ENCODE peak calls at places on chromosomes 5 and 9, in eight cellular contexts. One of them, this sample, is unnamed.

GRCh38 chr9:113622600-113623400 is 159.3 kb downstream of the RGS3 start:
- DNase-seq in right lobe of liver: no peak
- DNase-seq in body of pancreas: peak
- DNase-seq in stomach: no peak
- DNase-seq in spleen: peak
- DNase-seq in heart left ventricle: peak
- DNase-seq in tibial nerve: no peak
- DNase-seq in HCT116: peak
- DNase-seq in this sample: no peak

GRCh38 chr9:128636556-128637530 is 19.8 kb downstream of the DYNC2I2 start:
- DNase-seq in right lobe of liver: no peak
- DNase-seq in body of pancreas: peak
- DNase-seq in stomach: no peak
- DNase-seq in spleen: peak
- DNase-seq in heart left ventricle: no peak
- DNase-seq in tibial nerve: no peak
- DNase-seq in HCT116: no peak
- DNase-seq in this sample: no peak

GRCh38 chr5:174320051-174320450 is 274.5 kb downstream of the NSG2 start:
- DNase-seq in right lobe of liver: no peak
- DNase-seq in body of pancreas: no peak
- DNase-seq in stomach: no peak
- DNase-seq in spleen: peak
- DNase-seq in heart left ventricle: no peak
- DNase-seq in tibial nerve: no peak
- DNase-seq in HCT116: no peak
- DNase-seq in this sample: no peak

GRCh38 chr5:157108961-157109360 is at the start of gene HAVCR2:
- DNase-seq in right lobe of liver: peak
- DNase-seq in body of pancreas: peak
- DNase-seq in stomach: peak
- DNase-seq in spleen: peak
- DNase-seq in heart left ventricle: peak
- DNase-seq in tibial nerve: peak
- DNase-seq in HCT116: no peak
- DNase-seq in this sample: peak

GRCh38 chr9:69380811-69381210 is 55.8 kb downstream of the ENTREP1 start:
- DNase-seq in right lobe of liver: no peak
- DNase-seq in body of pancreas: no peak
- DNase-seq in stomach: no peak
- DNase-seq in spleen: no peak
- DNase-seq in heart left ventricle: no peak
- DNase-seq in tibial nerve: no peak
- DNase-seq in HCT116: no peak
- DNase-seq in this sample: no peak

GRCh38 chr5:1809416-1810035 is 8.3 kb downstream of the NDUFS6 start:
- DNase-seq in right lobe of liver: no peak
- DNase-seq in body of pancreas: no peak
- DNase-seq in stomach: no peak
- DNase-seq in spleen: peak
- DNase-seq in heart left ventricle: no peak
- DNase-seq in tibial nerve: no peak
- DNase-seq in HCT116: no peak
- DNase-seq in this sample: no peak

GRCh38 chr5:34504967-34505366 is 151.2 kb upstream of the RAI14 start:
- DNase-seq in right lobe of liver: no peak
- DNase-seq in body of pancreas: no peak
- DNase-seq in stomach: no peak
- DNase-seq in spleen: no peak
- DNase-seq in heart left ventricle: no peak
- DNase-seq in tibial nerve: no peak
- DNase-seq in HCT116: no peak
- DNase-seq in this sample: no peak

GRCh38 chr9:87676976-87677775 is 48.7 kb upstream of the CTSL start:
- DNase-seq in right lobe of liver: no peak
- DNase-seq in body of pancreas: no peak
- DNase-seq in stomach: no peak
- DNase-seq in spleen: no peak
- DNase-seq in heart left ventricle: no peak
- DNase-seq in tibial nerve: peak
- DNase-seq in HCT116: no peak
- DNase-seq in this sample: peak

GRCh38 chr5:91245871-91246270 is 137.2 kb downstream of the ARRDC3 start:
- DNase-seq in right lobe of liver: no peak
- DNase-seq in body of pancreas: no peak
- DNase-seq in stomach: no peak
- DNase-seq in spleen: no peak
- DNase-seq in heart left ventricle: no peak
- DNase-seq in tibial nerve: no peak
- DNase-seq in HCT116: no peak
- DNase-seq in this sample: no peak

GRCh38 chr5:150624334-150625163 is 15.9 kb upstream of the SYNPO start:
- DNase-seq in right lobe of liver: no peak
- DNase-seq in body of pancreas: peak
- DNase-seq in stomach: no peak
- DNase-seq in spleen: no peak
- DNase-seq in heart left ventricle: peak
- DNase-seq in tibial nerve: no peak
- DNase-seq in HCT116: no peak
- DNase-seq in this sample: no peak

GRCh38 chr5:125550237-125550636 is 803.8 kb upstream of the ZNF608 start:
- DNase-seq in right lobe of liver: no peak
- DNase-seq in body of pancreas: no peak
- DNase-seq in stomach: no peak
- DNase-seq in spleen: no peak
- DNase-seq in heart left ventricle: peak
- DNase-seq in tibial nerve: no peak
- DNase-seq in HCT116: no peak
- DNase-seq in this sample: no peak

GRCh38 chr9:110935829-110936228 is 102.4 kb downstream of the LPAR1 start:
- DNase-seq in right lobe of liver: no peak
- DNase-seq in body of pancreas: no peak
- DNase-seq in stomach: no peak
- DNase-seq in spleen: no peak
- DNase-seq in heart left ventricle: no peak
- DNase-seq in tibial nerve: no peak
- DNase-seq in HCT116: no peak
- DNase-seq in this sample: no peak

GRCh38 chr9:110939053-110939452 is 99.2 kb downstream of the LPAR1 start:
- DNase-seq in right lobe of liver: no peak
- DNase-seq in body of pancreas: no peak
- DNase-seq in stomach: no peak
- DNase-seq in spleen: no peak
- DNase-seq in heart left ventricle: no peak
- DNase-seq in tibial nerve: no peak
- DNase-seq in HCT116: no peak
- DNase-seq in this sample: no peak

GRCh38 chr9:110939573-110939972 is 98.7 kb downstream of the LPAR1 start:
- DNase-seq in right lobe of liver: no peak
- DNase-seq in body of pancreas: no peak
- DNase-seq in stomach: no peak
- DNase-seq in spleen: no peak
- DNase-seq in heart left ventricle: no peak
- DNase-seq in tibial nerve: no peak
- DNase-seq in HCT116: no peak
- DNase-seq in this sample: no peak

GRCh38 chr9:110936252-110936651 is 102.0 kb downstream of the LPAR1 start:
- DNase-seq in right lobe of liver: no peak
- DNase-seq in body of pancreas: no peak
- DNase-seq in stomach: no peak
- DNase-seq in spleen: no peak
- DNase-seq in heart left ventricle: no peak
- DNase-seq in tibial nerve: no peak
- DNase-seq in HCT116: no peak
- DNase-seq in this sample: no peak

DNA sequence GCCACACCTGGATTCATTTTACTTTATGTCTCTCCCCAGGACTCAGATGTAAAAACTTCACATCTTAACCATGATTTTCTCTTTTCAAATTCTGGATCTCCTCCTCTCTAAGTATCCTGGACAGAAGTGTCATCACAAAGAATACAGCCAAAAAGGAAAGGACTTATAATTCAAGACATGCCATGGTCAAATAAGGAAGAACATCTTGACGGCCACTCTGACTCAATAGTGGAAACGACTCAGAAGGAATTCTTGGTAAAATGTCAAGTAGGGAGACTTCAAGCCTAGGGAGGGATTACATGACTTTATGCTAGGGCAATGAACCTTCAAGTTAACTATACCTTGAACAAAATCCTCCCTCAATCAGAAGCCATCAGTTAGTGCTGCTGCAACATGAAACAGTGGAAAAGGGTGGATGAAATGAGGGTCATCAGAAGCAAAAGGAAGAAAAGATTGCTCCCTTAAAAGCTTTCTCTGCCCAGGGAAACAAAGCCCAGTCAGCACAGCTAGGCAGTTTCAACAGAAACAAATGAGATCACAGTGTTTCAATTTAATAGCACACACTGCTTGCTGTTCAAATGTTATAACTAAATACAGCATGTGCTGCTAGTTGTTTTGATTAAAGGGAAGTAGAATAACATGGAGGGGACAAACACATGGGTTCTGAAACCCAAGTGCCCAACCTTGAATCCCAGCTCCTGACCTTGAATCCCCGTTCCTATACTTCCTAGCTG is 101.4 kb downstream of the LPAR1 start:
- DNase-seq in right lobe of liver: no peak
- DNase-seq in body of pancreas: no peak
- DNase-seq in stomach: no peak
- DNase-seq in spleen: no peak
- DNase-seq in heart left ventricle: no peak
- DNase-seq in tibial nerve: no peak
- DNase-seq in HCT116: no peak
- DNase-seq in this sample: no peak
- TF ChIP-seq CTCF in right lobe of liver: no peak
- TF ChIP-seq CTCF in body of pancreas: no peak
- TF ChIP-seq CTCF in stomach: no peak
- TF ChIP-seq CTCF in spleen: no peak
- TF ChIP-seq CTCF in heart left ventricle: no peak
- TF ChIP-seq CTCF in tibial nerve: no peak
- TF ChIP-seq CTCF in HCT116: no peak
- TF ChIP-seq CTCF in this sample: no peak

GRCh38 chr9:137555179-137555578 is 3.5 kb downstream of the MRPL41 start:
- DNase-seq in right lobe of liver: no peak
- DNase-seq in body of pancreas: no peak
- DNase-seq in stomach: no peak
- DNase-seq in spleen: no peak
- DNase-seq in heart left ventricle: no peak
- DNase-seq in tibial nerve: no peak
- DNase-seq in HCT116: no peak
- DNase-seq in this sample: no peak
- TF ChIP-seq POLR2A in right lobe of liver: no peak
- TF ChIP-seq POLR2A in body of pancreas: no peak
- TF ChIP-seq POLR2A in stomach: no peak
- TF ChIP-seq POLR2A in spleen: no peak
- TF ChIP-seq POLR2A in heart left ventricle: no peak
- TF ChIP-seq POLR2A in tibial nerve: no peak
- TF ChIP-seq POLR2A in HCT116: no peak
- TF ChIP-seq POLR2A in this sample: no peak

GRCh38 chr9:136268318-136268717 is 22.7 kb upstream of the QSOX2 start:
- DNase-seq in right lobe of liver: no peak
- DNase-seq in body of pancreas: peak
- DNase-seq in stomach: no peak
- DNase-seq in spleen: no peak
- DNase-seq in heart left ventricle: no peak
- DNase-seq in tibial nerve: no peak
- DNase-seq in HCT116: no peak
- DNase-seq in this sample: no peak

GRCh38 chr9:136268776-136269175 is 23.2 kb upstream of the QSOX2 start:
- DNase-seq in right lobe of liver: no peak
- DNase-seq in body of pancreas: no peak
- DNase-seq in stomach: no peak
- DNase-seq in spleen: no peak
- DNase-seq in heart left ventricle: no peak
- DNase-seq in tibial nerve: no peak
- DNase-seq in HCT116: no peak
- DNase-seq in this sample: no peak

GRCh38 chr9:136265561-136266355 is 20.1 kb upstream of the QSOX2 start:
- DNase-seq in right lobe of liver: no peak
- DNase-seq in body of pancreas: no peak
- DNase-seq in stomach: no peak
- DNase-seq in spleen: no peak
- DNase-seq in heart left ventricle: no peak
- DNase-seq in tibial nerve: no peak
- DNase-seq in HCT116: no peak
- DNase-seq in this sample: no peak

GRCh38 chr9:136264803-136265405 is 19.3 kb upstream of the QSOX2 start:
- DNase-seq in right lobe of liver: no peak
- DNase-seq in body of pancreas: no peak
- DNase-seq in stomach: no peak
- DNase-seq in spleen: no peak
- DNase-seq in heart left ventricle: no peak
- DNase-seq in tibial nerve: no peak
- DNase-seq in HCT116: no peak
- DNase-seq in this sample: no peak

GRCh38 chr9:136267261-136268111 is 21.9 kb upstream of the QSOX2 start:
- DNase-seq in right lobe of liver: peak
- DNase-seq in body of pancreas: peak
- DNase-seq in stomach: peak
- DNase-seq in spleen: peak
- DNase-seq in heart left ventricle: peak
- DNase-seq in tibial nerve: peak
- DNase-seq in HCT116: peak
- DNase-seq in this sample: peak
- TF ChIP-seq CTCF in right lobe of liver: no peak
- TF ChIP-seq CTCF in body of pancreas: no peak
- TF ChIP-seq CTCF in stomach: no peak
- TF ChIP-seq CTCF in spleen: peak
- TF ChIP-seq CTCF in heart left ventricle: peak
- TF ChIP-seq CTCF in tibial nerve: no peak
- TF ChIP-seq CTCF in HCT116: no peak
- TF ChIP-seq CTCF in this sample: no peak

GRCh38 chr9:14314929-14315753 is 1.2 kb upstream of the NFIB start:
- DNase-seq in right lobe of liver: peak
- DNase-seq in body of pancreas: peak
- DNase-seq in stomach: peak
- DNase-seq in spleen: peak
- DNase-seq in heart left ventricle: peak
- DNase-seq in tibial nerve: peak
- DNase-seq in HCT116: no peak
- DNase-seq in this sample: peak

GRCh38 chr9:14313378-14313940 is 482 bp downstream of the NFIB start:
- DNase-seq in right lobe of liver: peak
- DNase-seq in body of pancreas: peak
- DNase-seq in stomach: peak
- DNase-seq in spleen: no peak
- DNase-seq in heart left ventricle: no peak
- DNase-seq in tibial nerve: no peak
- DNase-seq in HCT116: no peak
- DNase-seq in this sample: peak

GRCh38 chr9:14313951-14314423 is at the start of gene NFIB:
- DNase-seq in right lobe of liver: peak
- DNase-seq in body of pancreas: peak
- DNase-seq in stomach: peak
- DNase-seq in spleen: peak
- DNase-seq in heart left ventricle: peak
- DNase-seq in tibial nerve: no peak
- DNase-seq in HCT116: no peak
- DNase-seq in this sample: peak

GRCh38 chr9:14315754-14316573 is 2.0 kb upstream of the NFIB start:
- DNase-seq in right lobe of liver: peak
- DNase-seq in body of pancreas: peak
- DNase-seq in stomach: no peak
- DNase-seq in spleen: no peak
- DNase-seq in heart left ventricle: peak
- DNase-seq in tibial nerve: no peak
- DNase-seq in HCT116: no peak
- DNase-seq in this sample: peak

GRCh38 chr9:14314424-14314928 is 535 bp upstream of the NFIB start:
- DNase-seq in right lobe of liver: peak
- DNase-seq in body of pancreas: peak
- DNase-seq in stomach: peak
- DNase-seq in spleen: no peak
- DNase-seq in heart left ventricle: peak
- DNase-seq in tibial nerve: peak
- DNase-seq in HCT116: peak
- DNase-seq in this sample: peak
- TF ChIP-seq POLR2A in right lobe of liver: peak
- TF ChIP-seq POLR2A in body of pancreas: peak
- TF ChIP-seq POLR2A in stomach: peak
- TF ChIP-seq POLR2A in spleen: peak
- TF ChIP-seq POLR2A in heart left ventricle: no peak
- TF ChIP-seq POLR2A in tibial nerve: peak
- TF ChIP-seq POLR2A in HCT116: no peak
- TF ChIP-seq POLR2A in this sample: no peak

This sample was measured in testis.